ENCODE peak calls at places on chromosome 18, in ten cellular contexts. P is heart left ventricle, Y is testis, T is ovary, U is HCT116, W is suprapubic skin, E is spleen, L is Peyer's patch, G is stomach, N is A549. A is an unnamed sample.

GRCh38 chr18:79726721-79727120 is 47.1 kb downstream of the CTDP1 start:
- DNase-seq in W (no peak), G (no peak), Y (no peak), T (no peak), N (no peak), E (no peak), U (no peak), P (no peak), L (no peak), A (no peak)

GRCh38 chr18:48750485-48751175 is 200.1 kb downstream of the SMAD7 start:
- DNase-seq in N (no peak), E (peak; percentile 65), Y (no peak), U (no peak), T (peak; percentile 2), P (peak; percentile 61), G (no peak), L (no peak), W (no peak), A (no peak)

GRCh38 chr18:37259711-37260110 is 305.9 kb downstream of the CELF4 start:
- DNase-seq in P (no peak), L (no peak), T (no peak), U (no peak), N (no peak), Y (no peak), G (no peak), E (no peak), W (no peak), A (no peak)

GRCh38 chr18:78506031-78506461 is 473.6 kb upstream of the SALL3 start:
- DNase-seq in G (no peak), E (no peak), T (no peak), U (no peak), L (no peak), P (no peak), W (no peak), Y (no peak), N (no peak), A (no peak)

GRCh38 chr18:79560042-79560860 is 119.4 kb upstream of the CTDP1 start:
- DNase-seq in U (no peak), W (peak; percentile 46), T (peak; percentile 16), Y (no peak), L (no peak), P (no peak), G (no peak), N (no peak), E (peak; percentile 64), A (no peak)

GRCh38 chr18:74063023-74063422 is 84.6 kb downstream of the FBXO15 start:
- DNase-seq in W (no peak), U (no peak), L (no peak), G (no peak), N (no peak), E (no peak), Y (no peak), P (no peak), T (no peak), A (no peak)

GRCh38 chr18:79050005-79050404 is 19.2 kb upstream of the ATP9B start:
- DNase-seq in U (no peak), P (no peak), W (no peak), E (no peak), N (no peak), T (no peak), L (no peak), Y (no peak), G (no peak), A (no peak)

GRCh38 chr18:28469946-28470345 is 293.0 kb upstream of the CDH2 start:
- DNase-seq in Y (no peak), L (no peak), U (no peak), E (no peak), N (no peak), P (no peak), W (no peak), T (no peak), G (no peak), A (no peak)

GRCh38 chr18:75063615-75064512 is 145.1 kb downstream of the PTGR3 start:
- DNase-seq in G (no peak), Y (no peak), P (no peak), T (no peak), W (no peak), U (no peak), N (no peak), E (no peak), L (no peak), A (no peak)

GRCh38 chr18:59792353-59792752 is 95.1 kb upstream of the CCBE1 start:
- DNase-seq in W (no peak), T (no peak), P (no peak), N (no peak), U (no peak), Y (no peak), E (no peak), G (no peak), L (no peak), A (no peak)

GRCh38 chr18:40570615-40571014 is 1384.4 kb upstream of the PIK3C3 start:
- DNase-seq in W (no peak), E (no peak), G (no peak), N (no peak), T (no peak), U (no peak), Y (no peak), L (no peak), P (no peak), A (no peak)

GRCh38 chr18:38545071-38545470 is 979.5 kb upstream of the CELF4 start:
- DNase-seq in U (no peak), E (no peak), G (no peak), Y (peak; percentile 55), P (no peak), N (peak; percentile 2), L (no peak), T (no peak), W (no peak), A (no peak)

GRCh38 chr18:31942999-31943894 is at the start of gene TRAPPC8:
- DNase-seq in T (peak; percentile 97), E (peak; percentile 100), Y (peak; percentile 100), W (peak; percentile 99), U (peak; percentile 96), L (peak; percentile 99), G (peak; percentile 99), N (peak; percentile 97), P (peak; percentile 98), A (peak; percentile 98)

GRCh38 chr18:49031511-49032188 is 80.9 kb upstream of the SMAD7 start:
- DNase-seq in Y (no peak), L (peak; percentile 20), T (peak; percentile 34), W (no peak), G (peak; percentile 24), N (no peak), P (no peak), E (no peak), U (no peak), A (no peak)

GRCh38 chr18:50509012-50509411 is 50.9 kb upstream of the MAPK4 start:
- DNase-seq in T (no peak), N (no peak), W (no peak), G (no peak), Y (no peak), U (no peak), L (no peak), P (no peak), E (no peak), A (no peak)

GRCh38 chr18:26940744-26941398 is 75.4 kb upstream of the AQP4 start:
- DNase-seq in N (no peak), L (no peak), U (no peak), G (no peak), Y (no peak), T (no peak), E (no peak), W (no peak), P (no peak), A (no peak)

GRCh38 chr18:79681484-79682387 is 2.1 kb downstream of the CTDP1 start:
- DNase-seq in T (no peak), G (no peak), U (no peak), P (no peak), W (no peak), L (peak; percentile 59), E (peak; percentile 85), Y (no peak), N (no peak), A (peak; percentile 31)

GRCh38 chr18:69400253-69400975 is at the start of gene DOK6:
- DNase-seq in L (no peak), T (peak; percentile 49), W (no peak), P (peak; percentile 66), G (no peak), E (peak; percentile 65), U (no peak), N (peak; percentile 16), Y (peak; percentile 81), A (peak; percentile 21)

GRCh38 chr18:73316513-73316912 is 448.7 kb upstream of the NETO1 start:
- DNase-seq in T (no peak), E (no peak), N (no peak), U (no peak), Y (no peak), P (no peak), G (no peak), W (no peak), L (no peak), A (no peak)

GRCh38 chr18:12336887-12337286 is 28.8 kb downstream of the TUBB6 start:
- DNase-seq in T (no peak), Y (no peak), W (no peak), L (no peak), G (no peak), N (no peak), P (no peak), U (no peak), E (no peak), A (no peak)
- TF ChIP-seq POLR2A in T (no peak), Y (no peak), W (no peak), L (no peak), G (no peak), N (no peak), P (no peak), U (no peak), E (no peak), A (no peak)

GRCh38 chr18:45774065-45774521 is 50.1 kb downstream of the SLC14A1 start:
- DNase-seq in E (no peak), W (no peak), G (no peak), P (no peak), N (no peak), U (no peak), T (no peak), L (no peak), Y (no peak), A (no peak)
- H3K27ac ChIP-seq in E (peak overlapping the region; percentile 2), W (no peak overlapping the region), G (no peak overlapping the region), P (no peak overlapping the region), N (no peak overlapping the region), U (no peak overlapping the region), T (no peak overlapping the region), L (peak overlapping the region; percentile 11), Y (no peak overlapping the region), A (no peak overlapping the region)

GRCh38 chr18:43515481-43515880 is 238.2 kb upstream of the SYT4 start:
- DNase-seq in P (no peak), T (no peak), G (no peak), L (no peak), E (no peak), Y (no peak), U (no peak), W (no peak), N (no peak), A (no peak)
- TF ChIP-seq CTCF in P (no peak), T (no peak), G (no peak), L (no peak), E (no peak), Y (no peak), U (no peak), W (no peak), N (no peak), A (no peak)

DNA sequence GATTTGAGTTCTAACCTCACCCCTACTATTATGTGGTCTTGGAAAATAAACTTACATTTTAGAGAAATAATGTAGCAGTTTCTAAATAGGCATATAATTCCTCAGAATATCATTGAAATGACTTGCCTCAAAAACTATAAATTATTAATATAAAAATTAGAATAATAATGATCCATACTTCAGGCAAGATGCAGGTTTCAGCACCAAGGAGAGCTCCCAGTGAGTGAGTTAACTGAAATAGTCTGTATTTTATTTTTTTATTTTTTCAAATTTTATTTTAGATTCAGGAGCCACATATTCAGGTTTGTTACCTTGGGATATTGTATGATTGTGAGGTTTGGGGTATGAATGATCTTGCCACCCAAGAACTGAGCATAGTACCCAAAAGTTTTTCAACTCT is 472.2 kb upstream of the DCC start:
- DNase-seq in W (no peak), U (no peak), G (no peak), Y (peak; percentile 26), L (no peak), N (no peak), P (no peak), T (no peak), E (no peak), A (no peak)
- TF ChIP-seq POLR2A in W (no peak), U (no peak), G (no peak), Y (no peak), L (no peak), N (no peak), P (no peak), T (no peak), E (no peak), A (no peak)